ENCODE peak calls at places on chromosomes 11 and 22, in four cellular contexts. One of them, this sample, is unnamed. For H3K4me1, the result is how much of the 10 kb centered on the place peaks cover.

GRCh38 chr11:16191212-16191851 is 165.0 kb downstream of the SOX6 start:
- DNase-seq in SK-N-SH: no peak
- DNase-seq in H1: no peak
- DNase-seq in HCT116: no peak
- DNase-seq in this sample: no peak

GRCh38 chr11:120004723-120005122 is 133.2 kb downstream of the TRIM29 start:
- DNase-seq in SK-N-SH: no peak
- DNase-seq in HCT116: no peak
- DNase-seq in H1: no peak
- DNase-seq in this sample: no peak

GRCh38 chr22:19514831-19515565 is 9.2 kb downstream of the CLDN5 start:
- DNase-seq in H1: no peak
- DNase-seq in HCT116: no peak
- DNase-seq in SK-N-SH: no peak
- DNase-seq in this sample: no peak

GRCh38 chr11:46918087-46918751 is at the start of gene LRP4:
- DNase-seq in SK-N-SH: peak
- DNase-seq in H1: no peak
- DNase-seq in HCT116: no peak
- DNase-seq in this sample: no peak

GRCh38 chr11:36729765-36730164 is 131.7 kb upstream of the RAG2 start:
- DNase-seq in HCT116: no peak
- DNase-seq in SK-N-SH: no peak
- DNase-seq in H1: no peak
- DNase-seq in this sample: no peak

GRCh38 chr11:124739479-124740276 is at the start of gene NRGN:
- DNase-seq in H1: peak
- DNase-seq in HCT116: peak
- DNase-seq in SK-N-SH: peak
- DNase-seq in this sample: no peak

GRCh38 chr11:46382644-46383403 is 1.4 kb downstream of the MDK start:
- DNase-seq in H1: no peak
- DNase-seq in HCT116: no peak
- DNase-seq in SK-N-SH: peak
- DNase-seq in this sample: no peak

GRCh38 chr22:30204742-30205111 is 41.8 kb downstream of the LIF start:
- DNase-seq in H1: no peak
- DNase-seq in SK-N-SH: peak
- DNase-seq in HCT116: no peak
- DNase-seq in this sample: no peak

GRCh38 chr11:120235024-120235628 is 4.8 kb upstream of the POU2F3 start:
- DNase-seq in SK-N-SH: peak
- DNase-seq in HCT116: peak
- DNase-seq in H1: peak
- DNase-seq in this sample: peak

GRCh38 chr22:50408311-50408710 is 65.2 kb downstream of the PPP6R2 start:
- DNase-seq in H1: no peak
- DNase-seq in HCT116: no peak
- DNase-seq in SK-N-SH: no peak
- DNase-seq in this sample: no peak

GRCh38 chr11:117180661-117181585 is 2.4 kb downstream of the SIDT2 start:
- DNase-seq in HCT116: peak
- DNase-seq in H1: peak
- DNase-seq in SK-N-SH: peak
- DNase-seq in this sample: peak

GRCh38 chr11:39745401-39745800 is 1714.1 kb downstream of the LRRC4C start:
- DNase-seq in HCT116: no peak
- DNase-seq in SK-N-SH: no peak
- DNase-seq in H1: no peak
- DNase-seq in this sample: no peak

DNA sequence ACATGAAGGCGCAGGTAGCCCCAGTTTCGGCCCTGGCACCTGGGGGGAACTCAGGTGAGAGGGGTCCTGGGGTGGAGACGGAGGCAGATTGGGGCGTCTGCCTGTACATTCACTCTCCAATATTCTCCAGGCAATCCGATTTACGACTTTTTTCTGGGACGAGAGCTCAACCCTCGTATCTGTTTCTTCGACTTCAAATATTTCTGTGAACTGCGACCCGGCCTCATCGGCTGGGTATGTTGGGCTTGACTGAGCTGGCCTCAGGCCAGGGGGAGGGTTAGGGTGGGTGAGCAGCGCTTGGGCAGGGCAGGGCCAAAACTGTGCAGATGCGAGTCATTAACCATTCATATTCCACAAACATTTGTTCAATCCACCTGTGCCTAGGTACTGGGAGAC is 1.7 kb downstream of the TM7SF2 start:
- DNase-seq in SK-N-SH: peak
- DNase-seq in H1: no peak
- DNase-seq in HCT116: no peak
- DNase-seq in this sample: no peak
- H3K4me3 ChIP-seq in SK-N-SH: peak
- H3K4me3 ChIP-seq in H1: peak
- H3K4me3 ChIP-seq in HCT116: peak
- H3K4me3 ChIP-seq in this sample: peak

DNA sequence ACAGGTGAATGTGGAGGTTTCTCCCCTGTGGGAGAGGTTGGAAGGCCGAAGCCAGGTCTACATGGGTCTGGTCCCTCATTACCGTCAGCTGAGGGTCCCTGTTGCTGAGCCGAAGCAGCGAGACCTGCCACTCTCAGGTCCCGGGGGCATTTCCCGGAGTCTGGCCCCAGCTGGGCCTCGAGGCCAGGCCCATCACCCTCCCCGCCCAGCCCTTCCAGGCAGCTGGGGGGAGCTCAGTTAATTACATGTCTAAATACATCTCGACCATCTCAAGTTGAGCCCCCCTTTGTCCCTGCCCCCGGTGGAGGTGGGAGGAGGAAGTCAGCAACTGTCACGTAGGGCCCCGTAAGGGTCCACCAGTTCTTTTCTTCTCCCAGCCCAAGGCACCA is 3.6 kb downstream of the CDKN1C start:
- DNase-seq in HCT116: no peak
- DNase-seq in SK-N-SH: no peak
- DNase-seq in H1: no peak
- DNase-seq in this sample: no peak
- H3K4me1 ChIP-seq in HCT116: under half
- H3K4me1 ChIP-seq in SK-N-SH: under half
- H3K4me1 ChIP-seq in H1: under half
- H3K4me1 ChIP-seq in this sample: under half

DNA sequence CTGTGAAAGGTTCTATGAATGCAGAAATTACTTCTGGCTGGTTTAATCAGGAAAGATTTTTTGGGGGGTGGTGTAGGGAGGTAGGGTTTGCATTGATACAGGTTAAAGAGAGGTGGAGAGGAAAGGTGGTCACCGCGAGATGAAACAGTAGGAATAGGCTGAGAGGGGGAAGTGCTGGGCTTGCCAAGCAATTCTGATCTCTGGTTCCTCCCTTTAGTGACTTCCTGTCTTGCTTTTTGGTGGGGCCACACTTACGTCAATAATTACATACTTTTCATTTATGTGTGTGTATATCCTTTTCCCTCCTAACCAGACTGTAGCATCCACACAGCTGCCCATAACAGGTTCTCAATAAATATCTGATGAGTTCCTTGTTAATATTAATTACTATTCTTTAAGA is 120.0 kb downstream of the CTNND1 start:
- DNase-seq in SK-N-SH: no peak
- DNase-seq in H1: no peak
- DNase-seq in HCT116: no peak
- DNase-seq in this sample: no peak
- TF ChIP-seq SIN3A in SK-N-SH: no peak
- TF ChIP-seq SIN3A in H1: no peak
- TF ChIP-seq SIN3A in HCT116: no peak
- TF ChIP-seq SIN3A in this sample: no peak

GRCh38 chr22:35835998-35836691 is 118.5 kb downstream of the APOL5 start:
- DNase-seq in H1: no peak
- DNase-seq in HCT116: peak
- DNase-seq in SK-N-SH: peak
- DNase-seq in this sample: no peak

GRCh38 chr22:35835267-35835997 is 117.8 kb downstream of the APOL5 start:
- DNase-seq in HCT116: peak
- DNase-seq in H1: no peak
- DNase-seq in SK-N-SH: no peak
- DNase-seq in this sample: no peak

GRCh38 chr22:35839811-35840739 is 122.4 kb downstream of the APOL5 start:
- DNase-seq in HCT116: peak
- DNase-seq in SK-N-SH: peak
- DNase-seq in H1: peak
- DNase-seq in this sample: peak

GRCh38 chr22:35838849-35839646 is 121.4 kb downstream of the APOL5 start:
- DNase-seq in HCT116: peak
- DNase-seq in SK-N-SH: no peak
- DNase-seq in H1: no peak
- DNase-seq in this sample: no peak

GRCh38 chr22:35837328-35837727 is 119.7 kb downstream of the APOL5 start:
- DNase-seq in SK-N-SH: no peak
- DNase-seq in HCT116: no peak
- DNase-seq in H1: no peak
- DNase-seq in this sample: no peak
- H3K4me3 ChIP-seq in SK-N-SH: peak
- H3K4me3 ChIP-seq in HCT116: no peak
- H3K4me3 ChIP-seq in H1: no peak
- H3K4me3 ChIP-seq in this sample: peak

DNA sequence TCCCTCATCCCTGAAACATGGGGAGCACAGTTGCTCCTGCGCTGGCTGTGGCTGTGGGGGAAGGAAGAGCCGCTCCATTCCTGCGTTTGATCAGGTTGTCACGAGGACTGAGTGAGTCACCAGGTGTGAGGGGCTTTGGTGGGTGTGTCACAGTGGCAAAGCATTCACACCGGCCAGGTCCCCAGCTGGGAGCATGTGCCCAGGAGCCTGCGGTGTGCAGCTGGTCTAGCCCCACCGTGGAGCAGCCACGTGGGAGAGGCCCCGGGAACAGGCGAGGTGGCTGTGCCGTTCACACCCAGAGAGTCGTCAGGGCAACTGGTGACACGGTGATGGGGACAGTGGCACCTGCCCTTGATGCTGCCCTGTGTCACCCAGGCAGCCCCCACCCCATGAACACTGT is 47.6 kb upstream of the PPARA start:
- DNase-seq in HCT116: no peak
- DNase-seq in H1: no peak
- DNase-seq in SK-N-SH: no peak
- DNase-seq in this sample: no peak
- H3K4me1 ChIP-seq in HCT116: under half
- H3K4me1 ChIP-seq in H1: under half
- H3K4me1 ChIP-seq in SK-N-SH: half or more
- H3K4me1 ChIP-seq in this sample: half or more

GRCh38 chr22:20569059-20570058 is 61.9 kb downstream of the MED15 start:
- DNase-seq in HCT116: peak
- DNase-seq in SK-N-SH: no peak
- DNase-seq in H1: no peak
- DNase-seq in this sample: no peak
- TF ChIP-seq SIN3A in HCT116: peak
- TF ChIP-seq SIN3A in SK-N-SH: peak
- TF ChIP-seq SIN3A in H1: no peak
- TF ChIP-seq SIN3A in this sample: no peak